ENCODE peak calls at places on chromosomes 11 and 22, in five cellular contexts. O is lower lobe of right lung, G is AG09309, V is adrenal gland, C is endodermal cell. X is an unnamed sample.

GRCh38 chr22:23289851-23290724 is 109.8 kb downstream of the BCR start:
- DNase-seq in V (peak), G (no peak), O (peak), C (peak), X (peak)

GRCh38 chr11:116217006-116217405 is 555.8 kb downstream of the BUD13 start:
- DNase-seq in V (peak), O (peak), G (peak), C (no peak), X (peak)

GRCh38 chr11:64713031-64713780 is 9.8 kb downstream of the NRXN2 start:
- DNase-seq in V (no peak), O (peak), G (no peak), C (peak), X (peak)

GRCh38 chr11:8297781-8298440 is 34.2 kb upstream of the LMO1 start:
- DNase-seq in V (no peak), G (no peak), O (no peak), C (peak), X (no peak)

GRCh38 chr11:125591659-125592304 is 870 bp upstream of the STT3A start:
- DNase-seq in G (no peak), O (peak), C (no peak), V (peak), X (peak)

GRCh38 chr11:45475135-45475534 is 189.0 kb upstream of the SYT13 start:
- DNase-seq in G (no peak), O (no peak), V (no peak), C (peak), X (no peak)

GRCh38 chr11:119375629-119376196 is 5.8 kb downstream of the USP2 start:
- DNase-seq in G (no peak), C (peak), O (no peak), V (peak), X (no peak)

GRCh38 chr22:30235687-30236170 is 10.8 kb downstream of the LIF start:
- DNase-seq in V (no peak), C (peak), O (no peak), G (peak), X (peak)

GRCh38 chr11:82858556-82859091 is 41.6 kb downstream of the PRCP start:
- DNase-seq in O (no peak), V (no peak), C (no peak), G (peak), X (peak)
- H3K4me3 ChIP-seq in O (no peak), V (no peak), C (no peak), G (no peak), X (no peak)

GRCh38 chr22:42994917-42995562 is 19.9 kb downstream of the PACSIN2 start:
- DNase-seq in G (peak), C (no peak), O (peak), V (no peak), X (peak)
- TF ChIP-seq CTCF in G (no peak), C (no peak), O (no peak), V (no peak), X (no peak)

GRCh38 chr22:17974087-17974486 is 50.3 kb downstream of the MICAL3 start:
- DNase-seq in C (no peak), G (no peak), O (no peak), V (no peak), X (peak)

GRCh38 chr22:17971711-17972110 is 52.6 kb downstream of the MICAL3 start:
- DNase-seq in G (no peak), C (no peak), V (no peak), O (no peak), X (no peak)

GRCh38 chr22:17973217-17973616 is 51.1 kb downstream of the MICAL3 start:
- DNase-seq in G (no peak), O (no peak), C (no peak), V (no peak), X (no peak)

GRCh38 chr22:17974703-17975372 is 49.5 kb downstream of the MICAL3 start:
- DNase-seq in C (no peak), G (no peak), O (no peak), V (no peak), X (no peak)

GRCh38 chr22:17972385-17973181 is 51.8 kb downstream of the MICAL3 start:
- DNase-seq in O (no peak), V (peak), C (no peak), G (no peak), X (peak)
- H3K4me3 ChIP-seq in O (no peak), V (no peak), C (no peak), G (no peak), X (no peak)

DNA sequence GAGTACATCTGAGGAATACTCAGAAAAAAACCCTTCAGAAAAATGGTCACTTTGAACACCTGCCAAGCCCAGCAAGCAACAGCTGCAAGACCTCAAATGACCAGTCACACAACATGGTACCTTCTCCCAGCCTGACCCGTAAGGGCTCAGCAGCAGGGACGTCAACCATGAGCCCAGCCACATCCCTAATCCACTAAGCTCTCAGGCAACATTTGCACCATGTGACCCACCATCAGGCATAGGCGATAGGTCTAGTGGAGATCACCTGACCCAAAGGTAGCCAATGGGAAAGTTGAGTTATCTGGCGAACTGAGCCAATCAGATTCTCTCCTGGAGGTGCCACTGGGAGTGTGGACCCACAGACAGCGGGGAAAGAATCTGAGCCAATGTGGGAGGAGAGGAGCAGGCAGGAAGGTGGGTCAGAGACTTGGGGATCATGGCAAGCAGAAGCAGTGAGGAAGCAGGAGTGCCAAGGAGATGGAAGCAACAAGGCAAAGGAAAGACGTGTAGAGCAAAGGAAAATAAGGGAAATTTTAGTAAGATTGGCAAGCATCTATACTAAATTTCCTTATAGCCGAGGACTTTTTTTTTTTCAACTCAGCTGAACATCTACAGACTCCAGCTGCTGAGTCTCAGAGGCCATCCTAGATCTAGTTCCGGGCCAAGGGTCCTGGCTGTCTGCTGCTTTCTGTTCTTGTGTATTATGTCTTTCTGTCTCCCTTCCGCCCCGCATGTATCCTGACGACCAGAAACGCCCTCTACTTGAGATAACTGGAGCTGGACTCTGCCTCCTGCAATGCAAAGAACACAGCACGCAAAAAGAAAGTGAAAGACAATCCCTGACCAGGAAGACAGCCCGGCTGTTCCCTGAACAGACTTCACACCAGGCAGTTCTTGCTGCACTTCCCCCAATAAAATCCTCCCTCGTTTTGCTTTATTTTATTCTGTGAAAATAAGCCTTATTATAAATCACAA is 11.0 kb upstream of the PLAAT2 start:
- DNase-seq in O (no peak), G (peak), C (no peak), V (peak), X (peak)
- TF ChIP-seq CTCF in O (peak), G (peak), C (no peak), V (no peak), X (no peak)

GRCh38 chr22:39367040-39367439 is 17.2 kb downstream of the SYNGR1 start:
- DNase-seq in V (no peak), C (no peak), G (no peak), O (no peak), X (no peak)
- H3K4me3 ChIP-seq in V (no peak), C (no peak), G (no peak), O (no peak), X (no peak)